ENCODE peak calls at places on chromosomes 16 and 17, in nine cellular contexts. One of them, this sample, is unnamed.
A peak's percentile ranks its signal among the peaks of the same experiment; 100 is the strongest.

GRCh38 chr16:80369138-80369537 is 171.7 kb upstream of the DYNLRB2 start:
- DNase-seq in stimulated activated CD4-positive, alpha-beta T cell treated with anti-CD3 and anti-CD28 coated beads, Interleukin-4, amount 100 ng/mL, for 24 hours: no peak
- DNase-seq in pancreas: no peak
- DNase-seq in lower leg skin: no peak
- DNase-seq in putamen: peak; percentile 26
- DNase-seq in trophoblast cell: no peak
- DNase-seq in RPMI7951: no peak
- DNase-seq in G401: no peak
- DNase-seq in NCI-H345: no peak
- DNase-seq in this sample: no peak

GRCh38 chr17:80959330-80960036 is 32.2 kb upstream of the CHMP6 start:
- DNase-seq in stimulated activated CD4-positive, alpha-beta T cell treated with anti-CD3 and anti-CD28 coated beads, Interleukin-4, amount 100 ng/mL, for 24 hours: no peak
- DNase-seq in pancreas: peak; percentile 52
- DNase-seq in lower leg skin: peak; percentile 91
- DNase-seq in putamen: peak; percentile 48
- DNase-seq in trophoblast cell: peak; percentile 96
- DNase-seq in RPMI7951: peak; percentile 55
- DNase-seq in G401: peak; percentile 15
- DNase-seq in NCI-H345: no peak
- DNase-seq in this sample: no peak

GRCh38 chr16:19245326-19245925 is 40.1 kb upstream of the CLEC19A start:
- DNase-seq in stimulated activated CD4-positive, alpha-beta T cell treated with anti-CD3 and anti-CD28 coated beads, Interleukin-4, amount 100 ng/mL, for 24 hours: no peak
- DNase-seq in pancreas: no peak
- DNase-seq in lower leg skin: no peak
- DNase-seq in putamen: no peak
- DNase-seq in trophoblast cell: no peak
- DNase-seq in RPMI7951: no peak
- DNase-seq in G401: no peak
- DNase-seq in NCI-H345: peak; percentile 97
- DNase-seq in this sample: no peak

GRCh38 chr16:85245307-85246172 is 133.3 kb upstream of the CIBAR2 start:
- DNase-seq in stimulated activated CD4-positive, alpha-beta T cell treated with anti-CD3 and anti-CD28 coated beads, Interleukin-4, amount 100 ng/mL, for 24 hours: peak; percentile 50
- DNase-seq in pancreas: no peak
- DNase-seq in lower leg skin: no peak
- DNase-seq in putamen: no peak
- DNase-seq in trophoblast cell: peak; percentile 59
- DNase-seq in RPMI7951: peak; percentile 65
- DNase-seq in G401: peak; percentile 88
- DNase-seq in NCI-H345: peak; percentile 44
- DNase-seq in this sample: peak; percentile 9

GRCh38 chr17:78362671-78363070 is 2.8 kb upstream of the SOCS3 start:
- DNase-seq in stimulated activated CD4-positive, alpha-beta T cell treated with anti-CD3 and anti-CD28 coated beads, Interleukin-4, amount 100 ng/mL, for 24 hours: no peak
- DNase-seq in pancreas: no peak
- DNase-seq in lower leg skin: no peak
- DNase-seq in putamen: no peak
- DNase-seq in trophoblast cell: no peak
- DNase-seq in RPMI7951: no peak
- DNase-seq in G401: no peak
- DNase-seq in NCI-H345: no peak
- DNase-seq in this sample: no peak

GRCh38 chr17:49523706-49524472 is 28.8 kb downstream of the NGFR start:
- DNase-seq in stimulated activated CD4-positive, alpha-beta T cell treated with anti-CD3 and anti-CD28 coated beads, Interleukin-4, amount 100 ng/mL, for 24 hours: peak; percentile 46
- DNase-seq in pancreas: no peak
- DNase-seq in lower leg skin: peak; percentile 89
- DNase-seq in putamen: no peak
- DNase-seq in trophoblast cell: no peak
- DNase-seq in RPMI7951: peak; percentile 50
- DNase-seq in G401: peak; percentile 56
- DNase-seq in NCI-H345: no peak
- DNase-seq in this sample: peak; percentile 29

GRCh38 chr17:76239538-76240274 is 587 bp downstream of the RNF157 start:
- DNase-seq in stimulated activated CD4-positive, alpha-beta T cell treated with anti-CD3 and anti-CD28 coated beads, Interleukin-4, amount 100 ng/mL, for 24 hours: no peak
- DNase-seq in pancreas: peak; percentile 78
- DNase-seq in lower leg skin: peak; percentile 83
- DNase-seq in putamen: no peak
- DNase-seq in trophoblast cell: no peak
- DNase-seq in RPMI7951: no peak
- DNase-seq in G401: no peak
- DNase-seq in NCI-H345: no peak
- DNase-seq in this sample: no peak

GRCh38 chr17:1390422-1391367 is 9.3 kb downstream of the YWHAE start:
- DNase-seq in stimulated activated CD4-positive, alpha-beta T cell treated with anti-CD3 and anti-CD28 coated beads, Interleukin-4, amount 100 ng/mL, for 24 hours: no peak
- DNase-seq in pancreas: no peak
- DNase-seq in lower leg skin: no peak
- DNase-seq in putamen: no peak
- DNase-seq in trophoblast cell: peak; percentile 96
- DNase-seq in RPMI7951: no peak
- DNase-seq in G401: no peak
- DNase-seq in NCI-H345: no peak
- DNase-seq in this sample: no peak

GRCh38 chr16:69535123-69536050 is 30.4 kb upstream of the NFAT5 start:
- DNase-seq in stimulated activated CD4-positive, alpha-beta T cell treated with anti-CD3 and anti-CD28 coated beads, Interleukin-4, amount 100 ng/mL, for 24 hours: no peak
- DNase-seq in pancreas: no peak
- DNase-seq in lower leg skin: no peak
- DNase-seq in putamen: no peak
- DNase-seq in trophoblast cell: no peak
- DNase-seq in RPMI7951: peak; percentile 56
- DNase-seq in G401: no peak
- DNase-seq in NCI-H345: no peak
- DNase-seq in this sample: no peak

GRCh38 chr17:48241131-48241591 is 133.6 kb downstream of the SNX11 start:
- DNase-seq in stimulated activated CD4-positive, alpha-beta T cell treated with anti-CD3 and anti-CD28 coated beads, Interleukin-4, amount 100 ng/mL, for 24 hours: peak; percentile 22
- DNase-seq in pancreas: no peak
- DNase-seq in lower leg skin: no peak
- DNase-seq in putamen: peak; percentile 4
- DNase-seq in trophoblast cell: peak; percentile 5
- DNase-seq in RPMI7951: peak; percentile 91
- DNase-seq in G401: no peak
- DNase-seq in NCI-H345: no peak
- DNase-seq in this sample: peak; percentile 78

GRCh38 chr16:30104492-30104891 is 8.5 kb upstream of the YPEL3 start:
- DNase-seq in stimulated activated CD4-positive, alpha-beta T cell treated with anti-CD3 and anti-CD28 coated beads, Interleukin-4, amount 100 ng/mL, for 24 hours: no peak
- DNase-seq in pancreas: peak; percentile 61
- DNase-seq in lower leg skin: no peak
- DNase-seq in putamen: no peak
- DNase-seq in trophoblast cell: peak; percentile 94
- DNase-seq in RPMI7951: no peak
- DNase-seq in G401: no peak
- DNase-seq in NCI-H345: no peak
- DNase-seq in this sample: no peak

GRCh38 chr16:11358531-11358930 is 13.3 kb downstream of the RMI2 start:
- DNase-seq in stimulated activated CD4-positive, alpha-beta T cell treated with anti-CD3 and anti-CD28 coated beads, Interleukin-4, amount 100 ng/mL, for 24 hours: no peak
- DNase-seq in pancreas: no peak
- DNase-seq in lower leg skin: no peak
- DNase-seq in putamen: no peak
- DNase-seq in trophoblast cell: no peak
- DNase-seq in RPMI7951: no peak
- DNase-seq in G401: no peak
- DNase-seq in NCI-H345: no peak
- DNase-seq in this sample: no peak

GRCh38 chr17:75637143-75637538 is 3.9 kb downstream of the SMIM5 start:
- DNase-seq in stimulated activated CD4-positive, alpha-beta T cell treated with anti-CD3 and anti-CD28 coated beads, Interleukin-4, amount 100 ng/mL, for 24 hours: no peak
- DNase-seq in pancreas: peak; percentile 57
- DNase-seq in lower leg skin: no peak
- DNase-seq in putamen: no peak
- DNase-seq in trophoblast cell: no peak
- DNase-seq in RPMI7951: no peak
- DNase-seq in G401: peak; percentile 43
- DNase-seq in NCI-H345: no peak
- DNase-seq in this sample: no peak

GRCh38 chr17:70276931-70277330 is 107.6 kb downstream of the KCNJ2 start:
- DNase-seq in stimulated activated CD4-positive, alpha-beta T cell treated with anti-CD3 and anti-CD28 coated beads, Interleukin-4, amount 100 ng/mL, for 24 hours: no peak
- DNase-seq in pancreas: no peak
- DNase-seq in lower leg skin: no peak
- DNase-seq in putamen: no peak
- DNase-seq in trophoblast cell: no peak
- DNase-seq in RPMI7951: no peak
- DNase-seq in G401: no peak
- DNase-seq in NCI-H345: no peak
- DNase-seq in this sample: no peak

GRCh38 chr17:76540381-76541300 is 797 bp downstream of the PRCD start:
- DNase-seq in stimulated activated CD4-positive, alpha-beta T cell treated with anti-CD3 and anti-CD28 coated beads, Interleukin-4, amount 100 ng/mL, for 24 hours: peak; percentile 25
- DNase-seq in pancreas: peak; percentile 93
- DNase-seq in lower leg skin: peak; percentile 98
- DNase-seq in putamen: peak; percentile 97
- DNase-seq in trophoblast cell: peak; percentile 90
- DNase-seq in RPMI7951: peak; percentile 93
- DNase-seq in G401: peak; percentile 99
- DNase-seq in NCI-H345: peak; percentile 90
- DNase-seq in this sample: peak; percentile 80

GRCh38 chr17:17606416-17607000 is 15.0 kb upstream of the PEMT start:
- DNase-seq in stimulated activated CD4-positive, alpha-beta T cell treated with anti-CD3 and anti-CD28 coated beads, Interleukin-4, amount 100 ng/mL, for 24 hours: no peak
- DNase-seq in pancreas: no peak
- DNase-seq in lower leg skin: no peak
- DNase-seq in putamen: no peak
- DNase-seq in trophoblast cell: no peak
- DNase-seq in RPMI7951: no peak
- DNase-seq in G401: no peak
- DNase-seq in NCI-H345: no peak
- DNase-seq in this sample: no peak

GRCh38 chr16:75702247-75702646 is 986 bp upstream of the DUXB start:
- DNase-seq in stimulated activated CD4-positive, alpha-beta T cell treated with anti-CD3 and anti-CD28 coated beads, Interleukin-4, amount 100 ng/mL, for 24 hours: no peak
- DNase-seq in pancreas: no peak
- DNase-seq in lower leg skin: no peak
- DNase-seq in putamen: no peak
- DNase-seq in trophoblast cell: no peak
- DNase-seq in RPMI7951: no peak
- DNase-seq in G401: no peak
- DNase-seq in NCI-H345: no peak
- DNase-seq in this sample: no peak

GRCh38 chr17:48854774-48855476 is 24.1 kb downstream of the CALCOCO2 start:
- DNase-seq in stimulated activated CD4-positive, alpha-beta T cell treated with anti-CD3 and anti-CD28 coated beads, Interleukin-4, amount 100 ng/mL, for 24 hours: no peak
- DNase-seq in pancreas: no peak
- DNase-seq in lower leg skin: no peak
- DNase-seq in putamen: no peak
- DNase-seq in trophoblast cell: no peak
- DNase-seq in RPMI7951: no peak
- DNase-seq in G401: no peak
- DNase-seq in NCI-H345: no peak
- DNase-seq in this sample: no peak

GRCh38 chr17:80418589-80418988 is 3.6 kb downstream of the ENDOV start:
- DNase-seq in stimulated activated CD4-positive, alpha-beta T cell treated with anti-CD3 and anti-CD28 coated beads, Interleukin-4, amount 100 ng/mL, for 24 hours: no peak
- DNase-seq in pancreas: no peak
- DNase-seq in lower leg skin: no peak
- DNase-seq in putamen: no peak
- DNase-seq in trophoblast cell: no peak
- DNase-seq in RPMI7951: no peak
- DNase-seq in G401: no peak
- DNase-seq in NCI-H345: no peak
- DNase-seq in this sample: no peak

GRCh38 chr17:48720263-48721008 is 1.9 kb downstream of the PRAC1 start:
- DNase-seq in stimulated activated CD4-positive, alpha-beta T cell treated with anti-CD3 and anti-CD28 coated beads, Interleukin-4, amount 100 ng/mL, for 24 hours: no peak
- DNase-seq in pancreas: no peak
- DNase-seq in lower leg skin: no peak
- DNase-seq in putamen: no peak
- DNase-seq in trophoblast cell: no peak
- DNase-seq in RPMI7951: no peak
- DNase-seq in G401: no peak
- DNase-seq in NCI-H345: peak; percentile 22
- DNase-seq in this sample: no peak

GRCh38 chr16:49213594-49213993 is 68.0 kb downstream of the CBLN1 start:
- DNase-seq in stimulated activated CD4-positive, alpha-beta T cell treated with anti-CD3 and anti-CD28 coated beads, Interleukin-4, amount 100 ng/mL, for 24 hours: no peak
- DNase-seq in pancreas: no peak
- DNase-seq in lower leg skin: peak; percentile 43
- DNase-seq in putamen: no peak
- DNase-seq in trophoblast cell: no peak
- DNase-seq in RPMI7951: no peak
- DNase-seq in G401: no peak
- DNase-seq in NCI-H345: no peak
- DNase-seq in this sample: no peak

GRCh38 chr17:69763503-69763902 is 311.5 kb upstream of the KCNJ16 start:
- DNase-seq in stimulated activated CD4-positive, alpha-beta T cell treated with anti-CD3 and anti-CD28 coated beads, Interleukin-4, amount 100 ng/mL, for 24 hours: no peak
- DNase-seq in pancreas: no peak
- DNase-seq in lower leg skin: no peak
- DNase-seq in putamen: no peak
- DNase-seq in trophoblast cell: peak; percentile 49
- DNase-seq in RPMI7951: peak; percentile 61
- DNase-seq in G401: no peak
- DNase-seq in NCI-H345: no peak
- DNase-seq in this sample: no peak

GRCh38 chr16:9372934-9373890 is 281.8 kb downstream of the HAPSTR1 start:
- DNase-seq in stimulated activated CD4-positive, alpha-beta T cell treated with anti-CD3 and anti-CD28 coated beads, Interleukin-4, amount 100 ng/mL, for 24 hours: no peak
- DNase-seq in pancreas: no peak
- DNase-seq in lower leg skin: no peak
- DNase-seq in putamen: peak; percentile 50
- DNase-seq in trophoblast cell: no peak
- DNase-seq in RPMI7951: no peak
- DNase-seq in G401: peak; percentile 78
- DNase-seq in NCI-H345: no peak
- DNase-seq in this sample: no peak

GRCh38 chr16:21626659-21627277 is 25.6 kb downstream of the IGSF6 start:
- DNase-seq in stimulated activated CD4-positive, alpha-beta T cell treated with anti-CD3 and anti-CD28 coated beads, Interleukin-4, amount 100 ng/mL, for 24 hours: no peak
- DNase-seq in pancreas: no peak
- DNase-seq in lower leg skin: no peak
- DNase-seq in putamen: no peak
- DNase-seq in trophoblast cell: peak; percentile 27
- DNase-seq in RPMI7951: peak; percentile 92
- DNase-seq in G401: no peak
- DNase-seq in NCI-H345: no peak
- DNase-seq in this sample: no peak

GRCh38 chr16:75580-76501 is 2.2 kb upstream of the MPG start:
- DNase-seq in stimulated activated CD4-positive, alpha-beta T cell treated with anti-CD3 and anti-CD28 coated beads, Interleukin-4, amount 100 ng/mL, for 24 hours: no peak
- DNase-seq in pancreas: peak; percentile 69
- DNase-seq in lower leg skin: peak; percentile 97
- DNase-seq in putamen: no peak
- DNase-seq in trophoblast cell: no peak
- DNase-seq in RPMI7951: peak; percentile 91
- DNase-seq in G401: no peak
- DNase-seq in NCI-H345: no peak
- DNase-seq in this sample: no peak